ENCODE peak calls at places on chromosome 2, in six cellular contexts. J is Panc1, F is heart left ventricle, O is pancreas, S is psoas muscle, L is upper lobe of left lung. Z is an unnamed sample. For H3K4me1, the result is how much of the 10 kb centered on the place peaks cover.

GRCh38 chr2:37615808-37616673 is 55.4 kb downstream of the CDC42EP3 start:
- ATAC-seq in J (no peak), F (peak), O (peak), S (no peak), L (peak), Z (peak)

GRCh38 chr2:62663920-62664319 is 41.6 kb upstream of the EHBP1 start:
- ATAC-seq in J (no peak), F (no peak), O (no peak), S (no peak), L (no peak), Z (no peak)

GRCh38 chr2:119475225-119475856 is 43.7 kb downstream of the TMEM37 start:
- ATAC-seq in J (no peak), F (peak), O (no peak), S (no peak), L (no peak), Z (no peak)

GRCh38 chr2:198273670-198274069 is 469.3 kb downstream of the PLCL1 start:
- ATAC-seq in J (no peak), F (no peak), O (no peak), S (no peak), L (no peak), Z (no peak)

GRCh38 chr2:144325086-144325485 is 194.8 kb downstream of the ZEB2 start:
- ATAC-seq in J (no peak), F (no peak), O (no peak), S (no peak), L (no peak), Z (no peak)

GRCh38 chr2:196275646-196276352 is 104.4 kb upstream of the STK17B start:
- ATAC-seq in J (no peak), F (peak), O (no peak), S (no peak), L (no peak), Z (no peak)

GRCh38 chr2:234500394-234501006 is 3.6 kb upstream of the ARL4C start:
- ATAC-seq in J (peak), F (peak), O (no peak), S (peak), L (peak), Z (no peak)

GRCh38 chr2:129587426-129588064 is 391.9 kb upstream of the RAB6C start:
- ATAC-seq in J (no peak), F (no peak), O (no peak), S (no peak), L (no peak), Z (no peak)

GRCh38 chr2:67455219-67456142 is 58.3 kb downstream of the ETAA1 start:
- ATAC-seq in J (no peak), F (no peak), O (peak), S (no peak), L (no peak), Z (no peak)

GRCh38 chr2:63488118-63488713 is 100.1 kb downstream of the WDPCP start:
- ATAC-seq in J (no peak), F (no peak), O (no peak), S (no peak), L (no peak), Z (no peak)

GRCh38 chr2:235028646-235029045 is 76.8 kb downstream of the SH3BP4 start:
- ATAC-seq in J (no peak), F (no peak), O (no peak), S (no peak), L (no peak), Z (no peak)

GRCh38 chr2:212958757-212959295 is 192.6 kb downstream of the IKZF2 start:
- ATAC-seq in J (no peak), F (no peak), O (no peak), S (no peak), L (no peak), Z (no peak)

GRCh38 chr2:152558174-152559091 is 158.8 kb downstream of the PRPF40A start:
- ATAC-seq in J (no peak), F (no peak), O (no peak), S (peak), L (no peak), Z (no peak)

GRCh38 chr2:212919238-212919637 is 232.2 kb downstream of the IKZF2 start:
- ATAC-seq in J (no peak), F (no peak), O (no peak), S (no peak), L (no peak), Z (no peak)

GRCh38 chr2:86622409-86622877 is 1.2 kb downstream of the RNF103 start:
- ATAC-seq in J (no peak), F (peak), O (peak), S (peak), L (peak), Z (no peak)

GRCh38 chr2:27916293-27917015 is 25.9 kb downstream of the BABAM2 start:
- ATAC-seq in J (no peak), F (no peak), O (peak), S (no peak), L (peak), Z (no peak)

GRCh38 chr2:205644018-205644417 is 38.3 kb upstream of the NRP2 start:
- ATAC-seq in J (no peak), F (no peak), O (no peak), S (no peak), L (no peak), Z (no peak)

GRCh38 chr2:118148809-118149208 is 60.5 kb downstream of the INSIG2 start:
- ATAC-seq in J (no peak), F (no peak), O (no peak), S (no peak), L (no peak), Z (no peak)

GRCh38 chr2:201709747-201710146 is 11.3 kb upstream of the MPP4 start:
- ATAC-seq in J (no peak), F (no peak), O (no peak), S (no peak), L (no peak), Z (no peak)

GRCh38 chr2:85326406-85326945 is 1.3 kb downstream of the TGOLN2 start:
- ATAC-seq in J (no peak), F (no peak), O (no peak), S (no peak), L (no peak), Z (no peak)

GRCh38 chr2:219229375-219230200 is at the start of the genes ANKZF1 and ATG9A:
- ATAC-seq in J (peak), F (peak), O (peak), S (peak), L (peak), Z (peak)

GRCh38 chr2:162591403-162592083 is 247.0 kb downstream of the KCNH7 start:
- ATAC-seq in J (no peak), F (no peak), O (no peak), S (no peak), L (no peak), Z (no peak)

GRCh38 chr2:197266477-197266876 is 44.1 kb downstream of the ANKRD44 start:
- ATAC-seq in J (no peak), F (no peak), O (no peak), S (no peak), L (no peak), Z (no peak)

GRCh38 chr2:128309341-128310093 is 9.2 kb downstream of the HS6ST1 start:
- ATAC-seq in J (no peak), F (no peak), O (peak), S (peak), L (no peak), Z (peak)

GRCh38 chr2:190911813-190912212 is 31.2 kb downstream of the GLS start:
- ATAC-seq in J (no peak), F (no peak), O (no peak), S (no peak), L (no peak), Z (no peak)

GRCh38 chr2:10820562-10820961 is 8.0 kb upstream of the PDIA6 start:
- ATAC-seq in J (no peak), F (peak), O (no peak), S (no peak), L (no peak), Z (no peak)

GRCh38 chr2:99425022-99425421 is 64.8 kb downstream of the REV1 start:
- ATAC-seq in J (no peak), F (no peak), O (no peak), S (no peak), L (no peak), Z (no peak)

GRCh38 chr2:71003396-71003795 is 8.7 kb upstream of the TEX261 start:
- ATAC-seq in J (no peak), F (no peak), O (no peak), S (no peak), L (no peak), Z (no peak)

GRCh38 chr2:38619458-38620164 is 16.9 kb upstream of the HNRNPLL start:
- ATAC-seq in J (peak), F (peak), O (peak), S (no peak), L (peak), Z (no peak)

GRCh38 chr2:184154438-184154837 is 443.9 kb upstream of the ZNF804A start:
- ATAC-seq in J (no peak), F (peak), O (no peak), S (no peak), L (no peak), Z (no peak)

GRCh38 chr2:159091981-159092380 is 123.5 kb downstream of the TANC1 start:
- ATAC-seq in J (no peak), F (no peak), O (no peak), S (no peak), L (no peak), Z (peak)

GRCh38 chr2:52343867-52344266 is 1311.9 kb upstream of the NRXN1 start:
- ATAC-seq in J (no peak), F (no peak), O (no peak), S (no peak), L (no peak), Z (no peak)

GRCh38 chr2:134537702-134538101 is 181.1 kb downstream of the TMEM163 start:
- ATAC-seq in J (no peak), F (peak), O (no peak), S (no peak), L (no peak), Z (no peak)

GRCh38 chr2:219629976-219630695 is 2.7 kb downstream of the SLC4A3 start:
- ATAC-seq in J (no peak), F (peak), O (no peak), S (no peak), L (no peak), Z (no peak)

GRCh38 chr2:65300772-65301711 is 73.4 kb downstream of the ACTR2 start:
- ATAC-seq in J (peak), F (peak), O (no peak), S (peak), L (peak), Z (peak)

GRCh38 chr2:127414855-127415592 is 3.2 kb upstream of the PROC start:
- ATAC-seq in J (peak), F (no peak), O (no peak), S (no peak), L (no peak), Z (no peak)

GRCh38 chr2:119579457-119580295 is 35.4 kb downstream of the CFAP221 start:
- ATAC-seq in J (no peak), F (peak), O (peak), S (no peak), L (peak), Z (no peak)

DNA sequence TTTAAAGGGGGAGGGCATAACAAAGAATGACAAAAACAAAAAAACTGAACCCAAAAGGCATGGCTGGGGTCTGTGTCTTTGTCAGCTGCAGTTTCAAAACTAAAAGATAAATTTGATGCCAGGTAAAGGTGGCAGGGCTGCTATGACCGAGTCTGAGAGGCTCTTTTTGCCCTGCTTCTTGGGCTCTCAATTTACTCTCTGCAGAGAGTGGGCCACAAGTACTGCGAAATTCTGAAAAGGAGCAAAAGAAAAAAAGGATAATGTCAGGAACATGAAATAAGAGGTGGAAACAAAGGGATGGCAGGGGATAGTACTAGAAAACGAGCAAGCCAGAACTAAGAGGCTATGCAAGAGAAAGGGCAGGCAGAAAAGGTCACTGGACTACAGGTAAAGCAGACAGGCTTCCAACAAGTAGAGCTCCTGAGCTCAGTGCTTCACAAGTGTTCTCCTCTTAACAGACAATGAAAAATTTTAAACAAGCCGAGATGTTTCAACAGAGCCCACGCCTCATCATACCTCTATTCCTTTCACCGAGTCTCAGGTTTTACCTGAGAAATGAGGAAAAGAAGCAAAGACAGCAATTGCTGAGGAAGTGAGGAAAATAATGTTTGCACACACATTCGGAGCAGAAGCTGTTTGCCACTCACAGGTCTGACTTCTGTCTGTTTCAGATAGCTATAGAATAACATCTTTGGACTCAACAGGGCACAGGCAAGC is 7.3 kb downstream of the IRS1 start:
- ATAC-seq in J (no peak), F (no peak), O (no peak), S (no peak), L (no peak), Z (no peak)
- H3K4me1 ChIP-seq in J (under half), F (half or more), O (under half), S (half or more), L (under half), Z (half or more)

DNA sequence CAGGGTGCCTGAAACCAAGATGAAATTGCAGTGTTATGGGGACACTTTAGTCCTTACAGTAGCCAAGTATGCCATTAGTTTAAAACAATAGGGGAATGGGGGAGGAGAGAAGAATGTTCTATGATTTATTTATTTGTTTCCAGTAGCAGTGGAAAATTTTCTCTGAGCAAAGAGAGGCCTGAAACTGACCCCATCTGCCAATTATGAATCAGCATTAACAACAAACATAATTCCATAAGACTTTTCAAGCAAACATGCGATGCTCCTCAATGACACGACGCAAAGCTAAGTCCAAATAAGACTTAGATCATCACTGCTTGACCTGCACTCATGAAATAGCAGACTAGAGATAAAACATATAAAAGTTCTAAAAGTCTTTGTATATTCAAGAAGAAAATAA is 4.0 kb downstream of the KLF7 start:
- ATAC-seq in J (no peak), F (no peak), O (no peak), S (no peak), L (no peak), Z (no peak)
- H3K4me1 ChIP-seq in J (under half), F (half or more), O (under half), S (under half), L (half or more), Z (under half)

GRCh38 chr2:43228782-43229659 is 2.6 kb upstream of the ZFP36L2 start:
- ATAC-seq in J (no peak), F (no peak), O (no peak), S (no peak), L (no peak), Z (no peak)
- H3K4me1 ChIP-seq in J (under half), F (under half), O (under half), S (under half), L (under half), Z (under half)

DNA sequence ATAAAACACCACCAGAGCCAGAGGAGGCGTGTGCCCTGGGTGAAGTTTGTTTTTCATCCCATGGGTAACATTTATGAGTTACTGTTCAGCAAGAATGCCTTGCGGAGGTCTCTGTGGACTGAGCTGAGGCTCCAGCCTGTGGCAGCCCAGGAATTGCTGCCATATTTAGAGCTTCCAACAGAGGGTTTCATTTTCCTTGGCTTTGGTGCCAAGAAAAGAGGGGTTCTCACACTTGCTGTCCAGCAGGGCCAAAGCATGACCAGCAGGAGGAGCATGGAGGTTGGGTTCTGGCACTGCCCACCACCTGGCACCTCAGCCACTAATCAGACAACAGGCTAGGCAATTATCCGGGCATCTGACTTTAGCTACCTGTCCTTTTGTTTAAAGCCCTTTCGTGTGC is 36.7 kb downstream of the EPAS1 start:
- ATAC-seq in J (no peak), F (no peak), O (no peak), S (no peak), L (no peak), Z (no peak)
- H3K4me1 ChIP-seq in J (half or more), F (half or more), O (half or more), S (half or more), L (half or more), Z (half or more)

GRCh38 chr2:215716971-215717370 is 281.1 kb upstream of the FN1 start:
- ATAC-seq in J (no peak), F (no peak), O (no peak), S (no peak), L (no peak), Z (no peak)
- H3K4me1 ChIP-seq in J (under half), F (under half), O (under half), S (under half), L (under half), Z (under half)

DNA sequence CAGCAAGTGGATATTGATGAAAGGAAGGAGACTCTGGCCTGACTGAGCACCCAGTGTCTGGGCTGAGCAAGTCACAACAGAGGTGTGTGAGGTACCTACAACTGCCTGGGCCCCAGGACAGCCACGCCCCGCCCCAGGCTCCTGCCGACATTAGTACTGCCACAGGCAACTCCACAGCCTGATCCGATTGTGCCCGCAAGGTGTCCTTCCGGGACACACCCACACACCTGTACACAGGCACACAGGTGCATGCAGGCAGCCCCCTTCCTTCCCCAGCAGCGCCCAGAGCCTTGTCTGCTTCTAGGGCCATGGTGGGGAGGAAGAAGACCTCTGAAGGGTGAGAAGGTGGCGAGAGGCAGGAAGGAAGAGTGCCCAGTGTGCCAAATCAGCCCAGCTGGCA is 83.6 kb downstream of the TNS1 start:
- ATAC-seq in J (no peak), F (no peak), O (no peak), S (no peak), L (no peak), Z (no peak)
- H3K4me1 ChIP-seq in J (under half), F (half or more), O (under half), S (half or more), L (half or more), Z (half or more)

GRCh38 chr2:46564811-46565241 is 85.5 kb downstream of the TMEM247 start:
- ATAC-seq in J (no peak), F (peak), O (no peak), S (no peak), L (no peak), Z (no peak)

GRCh38 chr2:46562451-46562841 is 83.1 kb downstream of the TMEM247 start:
- ATAC-seq in J (no peak), F (no peak), O (no peak), S (no peak), L (no peak), Z (no peak)

GRCh38 chr2:46563110-46563731 is 83.9 kb downstream of the TMEM247 start:
- ATAC-seq in J (no peak), F (no peak), O (no peak), S (peak), L (no peak), Z (no peak)

GRCh38 chr2:46564350-46564749 is 85.0 kb downstream of the TMEM247 start:
- ATAC-seq in J (no peak), F (no peak), O (no peak), S (no peak), L (no peak), Z (no peak)

GRCh38 chr2:46565364-46565763 is 86.0 kb downstream of the TMEM247 start:
- ATAC-seq in J (no peak), F (no peak), O (no peak), S (no peak), L (no peak), Z (no peak)
- H3K4me1 ChIP-seq in J (under half), F (half or more), O (under half), S (half or more), L (under half), Z (under half)

GRCh38 chr2:9623151-9623550 is 7.6 kb downstream of the YWHAQ start:
- ATAC-seq in J (no peak), F (no peak), O (no peak), S (no peak), L (no peak), Z (no peak)
- H3K4me1 ChIP-seq in J (half or more), F (half or more), O (under half), S (half or more), L (under half), Z (half or more)

GRCh38 chr2:96967436-96967835 is 18.9 kb downstream of the FAM178B start:
- ATAC-seq in J (no peak), F (no peak), O (no peak), S (no peak), L (no peak), Z (no peak)
- H3K4me1 ChIP-seq in J (under half), F (under half), O (under half), S (under half), L (under half), Z (under half)

GRCh38 chr2:177692042-177692823 is 299.7 kb downstream of the AGPS start:
- ATAC-seq in J (no peak), F (no peak), O (peak), S (no peak), L (no peak), Z (no peak)

GRCh38 chr2:177692828-177693269 is 300.3 kb downstream of the AGPS start:
- ATAC-seq in J (no peak), F (no peak), O (peak), S (no peak), L (no peak), Z (no peak)

GRCh38 chr2:177691177-177691576 is 298.6 kb downstream of the AGPS start:
- ATAC-seq in J (no peak), F (no peak), O (no peak), S (no peak), L (no peak), Z (no peak)

GRCh38 chr2:177689623-177690022 is 297.1 kb downstream of the AGPS start:
- ATAC-seq in J (no peak), F (no peak), O (no peak), S (no peak), L (no peak), Z (no peak)

DNA sequence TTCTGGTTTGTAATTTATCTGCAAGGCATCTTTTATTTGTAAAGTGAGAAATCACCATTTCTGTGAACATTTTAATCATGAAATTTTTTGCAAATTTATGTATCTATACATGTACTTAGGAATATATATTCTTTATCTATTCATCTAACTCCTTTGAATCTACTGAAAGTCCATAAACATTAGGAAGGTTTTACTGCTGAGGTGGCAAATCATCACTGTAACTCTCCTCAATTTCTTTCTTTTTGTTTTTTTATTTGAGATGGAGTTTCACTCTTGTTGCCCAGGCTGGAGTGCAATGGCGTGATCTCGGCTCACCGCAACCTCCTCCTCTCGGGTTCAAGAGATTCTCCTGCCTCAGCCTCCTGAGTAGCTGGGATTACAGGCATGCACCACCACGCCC is 296.3 kb downstream of the AGPS start:
- ATAC-seq in J (no peak), F (no peak), O (no peak), S (no peak), L (no peak), Z (no peak)
- H3K4me1 ChIP-seq in J (under half), F (under half), O (under half), S (under half), L (under half), Z (under half)